ENCODE peak calls at places on chromosomes 2 and 18, in nine cellular contexts. V is GM13977; J is ecto neural progenitor cell; K is KBM-7; R is LHCN-M2; B is CD8-positive, alpha-beta T cell; A is stomach; E is activated gamma-delta T cell treated with Interleukin-2 at 50 U/mL for 16 hours; U is posterior vena cava. S is an unnamed sample.

GRCh38 chr2:56770490-56770889 is 586.7 kb downstream of the CCDC85A start:
- DNase-seq in V (no peak), J (no peak), K (no peak), R (peak), B (no peak), A (no peak), E (no peak), U (no peak), S (no peak)

GRCh38 chr2:151756820-151757219 is 22.5 kb upstream of the NEB start:
- DNase-seq in V (no peak), J (no peak), K (no peak), R (no peak), B (no peak), A (no peak), E (no peak), U (no peak), S (no peak)

GRCh38 chr2:240095556-240096523 is 40.3 kb downstream of the COPS9 start:
- DNase-seq in V (no peak), J (peak), K (no peak), R (no peak), B (no peak), A (no peak), E (no peak), U (no peak), S (no peak)

GRCh38 chr2:191635333-191636234 is 42.4 kb upstream of the NABP1 start:
- DNase-seq in V (peak), J (no peak), K (no peak), R (peak), B (no peak), A (no peak), E (no peak), U (no peak), S (no peak)

GRCh38 chr2:85653996-85654395 is 14.0 kb downstream of the SFTPB start:
- DNase-seq in V (no peak), J (no peak), K (no peak), R (no peak), B (no peak), A (no peak), E (no peak), U (no peak), S (no peak)

GRCh38 chr18:50559750-50560680 is at the start of gene MAPK4:
- DNase-seq in V (peak), J (peak), K (peak), R (no peak), B (no peak), A (peak), E (no peak), U (no peak), S (no peak)

GRCh38 chr2:116719841-116720240 is 1094.7 kb upstream of the DDX18 start:
- DNase-seq in V (no peak), J (no peak), K (no peak), R (peak), B (no peak), A (no peak), E (no peak), U (no peak), S (no peak)

GRCh38 chr2:27081984-27082772 is 3.8 kb downstream of the EMILIN1 start:
- DNase-seq in V (no peak), J (no peak), K (no peak), R (no peak), B (no peak), A (no peak), E (no peak), U (no peak), S (no peak)

GRCh38 chr2:238786379-238786778 is 61.5 kb upstream of the TWIST2 start:
- DNase-seq in V (no peak), J (no peak), K (no peak), R (no peak), B (no peak), A (no peak), E (no peak), U (peak), S (no peak)

GRCh38 chr2:167353605-167354280 is 465.5 kb downstream of the XIRP2 start:
- DNase-seq in V (no peak), J (no peak), K (no peak), R (no peak), B (no peak), A (no peak), E (no peak), U (no peak), S (no peak)

GRCh38 chr18:37564796-37565137 is 831 bp downstream of the CELF4 start:
- DNase-seq in V (no peak), J (peak), K (peak), R (peak), B (no peak), A (peak), E (no peak), U (peak), S (no peak)

GRCh38 chr2:39893616-39894015 is 114.6 kb upstream of the THUMPD2 start:
- DNase-seq in V (no peak), J (no peak), K (peak), R (no peak), B (no peak), A (no peak), E (no peak), U (no peak), S (no peak)

GRCh38 chr2:26793518-26793917 is 7.7 kb downstream of the CENPA start:
- DNase-seq in V (no peak), J (no peak), K (no peak), R (no peak), B (no peak), A (no peak), E (no peak), U (no peak), S (no peak)

GRCh38 chr2:214810670-214811069 is 1.2 kb upstream of the BARD1 start:
- DNase-seq in V (no peak), J (no peak), K (no peak), R (peak), B (no peak), A (no peak), E (no peak), U (no peak), S (no peak)

GRCh38 chr2:144274131-144274530 is 245.8 kb downstream of the ZEB2 start:
- DNase-seq in V (no peak), J (no peak), K (no peak), R (no peak), B (no peak), A (no peak), E (no peak), U (no peak), S (no peak)

GRCh38 chr2:101340141-101340541 is 31.6 kb upstream of the RNF149 start:
- DNase-seq in V (no peak), J (no peak), K (peak), R (no peak), B (no peak), A (no peak), E (no peak), U (no peak), S (no peak)

GRCh38 chr2:55500025-55500424 is 19.5 kb upstream of the CFAP36 start:
- DNase-seq in V (no peak), J (no peak), K (no peak), R (peak), B (no peak), A (no peak), E (no peak), U (no peak), S (no peak)

GRCh38 chr2:105396254-105397024 is 2.4 kb downstream of the FHL2 start:
- DNase-seq in V (no peak), J (no peak), K (no peak), R (peak), B (no peak), A (peak), E (no peak), U (peak), S (peak)

GRCh38 chr2:239113164-239113563 is 265.3 kb downstream of the TWIST2 start:
- DNase-seq in V (no peak), J (no peak), K (no peak), R (no peak), B (no peak), A (peak), E (no peak), U (no peak), S (no peak)

GRCh38 chr2:85814802-85815550 is 61.2 kb downstream of the ATOH8 start:
- DNase-seq in V (no peak), J (no peak), K (no peak), R (no peak), B (no peak), A (no peak), E (no peak), U (no peak), S (peak)

GRCh38 chr2:239944706-239945551 is 80.2 kb downstream of the NDUFA10 start:
- DNase-seq in V (peak), J (no peak), K (no peak), R (no peak), B (peak), A (no peak), E (peak), U (peak), S (peak)

GRCh38 chr2:164877927-164878326 is 36.3 kb upstream of the COBLL1 start:
- DNase-seq in V (no peak), J (no peak), K (no peak), R (no peak), B (no peak), A (no peak), E (no peak), U (no peak), S (no peak)

GRCh38 chr2:191666733-191667132 is 11.2 kb upstream of the NABP1 start:
- DNase-seq in V (no peak), J (no peak), K (peak), R (no peak), B (no peak), A (no peak), E (no peak), U (no peak), S (no peak)

GRCh38 chr18:8744656-8745055 is 39.3 kb downstream of the MTCL1 start:
- DNase-seq in V (no peak), J (no peak), K (no peak), R (no peak), B (peak), A (no peak), E (peak), U (no peak), S (no peak)

GRCh38 chr2:44290271-44290670 is 15.0 kb downstream of the SLC3A1 start:
- DNase-seq in V (no peak), J (no peak), K (no peak), R (peak), B (no peak), A (no peak), E (no peak), U (no peak), S (no peak)

GRCh38 chr2:38907743-38908562 is 18.3 kb downstream of the ARHGEF33 start:
- DNase-seq in V (peak), J (no peak), K (no peak), R (no peak), B (no peak), A (no peak), E (no peak), U (no peak), S (no peak)

GRCh38 chr2:199228887-199229819 is 228.6 kb downstream of the SATB2 start:
- DNase-seq in V (peak), J (no peak), K (peak), R (peak), B (no peak), A (no peak), E (no peak), U (no peak), S (peak)

GRCh38 chr2:9474361-9475117 is at the start of gene IAH1:
- DNase-seq in V (peak), J (peak), K (peak), R (peak), B (peak), A (peak), E (peak), U (peak), S (peak)

S was measured in naive thymus-derived CD4-positive, alpha-beta T cell.